ENCODE peak calls at places on chromosomes 6 and 20, in nine cellular contexts. One of them, this sample, is unnamed.

GRCh38 chr20:52493177-52493711 is 301.7 kb upstream of the ZFP64 start:
- DNase-seq in progenitor cell of endocrine pancreas: no peak
- DNase-seq in astrocyte of the cerebellum: no peak
- DNase-seq in cardiac fibroblast: peak
- DNase-seq in IMR-90: peak
- DNase-seq in epithelial cell of proximal tubule: no peak
- DNase-seq in kidney epithelial cell: peak
- DNase-seq in MM.1S: peak
- DNase-seq in left lung: no peak
- DNase-seq in this sample: no peak

GRCh38 chr6:155587817-155588216 is 132.2 kb upstream of the NOX3 start:
- DNase-seq in progenitor cell of endocrine pancreas: no peak
- DNase-seq in astrocyte of the cerebellum: no peak
- DNase-seq in cardiac fibroblast: no peak
- DNase-seq in IMR-90: no peak
- DNase-seq in epithelial cell of proximal tubule: no peak
- DNase-seq in kidney epithelial cell: no peak
- DNase-seq in MM.1S: no peak
- DNase-seq in left lung: no peak
- DNase-seq in this sample: no peak

GRCh38 chr20:59495894-59496510 is 108.3 kb upstream of the PHACTR3 start:
- DNase-seq in progenitor cell of endocrine pancreas: peak
- DNase-seq in astrocyte of the cerebellum: peak
- DNase-seq in cardiac fibroblast: peak
- DNase-seq in IMR-90: peak
- DNase-seq in epithelial cell of proximal tubule: no peak
- DNase-seq in kidney epithelial cell: peak
- DNase-seq in MM.1S: peak
- DNase-seq in left lung: peak
- DNase-seq in this sample: no peak

GRCh38 chr6:45438156-45438555 is 60.4 kb upstream of the SUPT3H start:
- DNase-seq in progenitor cell of endocrine pancreas: no peak
- DNase-seq in astrocyte of the cerebellum: no peak
- DNase-seq in cardiac fibroblast: no peak
- DNase-seq in IMR-90: no peak
- DNase-seq in epithelial cell of proximal tubule: no peak
- DNase-seq in kidney epithelial cell: no peak
- DNase-seq in MM.1S: no peak
- DNase-seq in left lung: no peak
- DNase-seq in this sample: no peak

GRCh38 chr6:3568396-3569082 is 111.7 kb upstream of the SLC22A23 start:
- DNase-seq in progenitor cell of endocrine pancreas: no peak
- DNase-seq in astrocyte of the cerebellum: no peak
- DNase-seq in cardiac fibroblast: peak
- DNase-seq in IMR-90: peak
- DNase-seq in epithelial cell of proximal tubule: no peak
- DNase-seq in kidney epithelial cell: no peak
- DNase-seq in MM.1S: no peak
- DNase-seq in left lung: no peak
- DNase-seq in this sample: no peak

GRCh38 chr6:146650799-146651481 is 52.2 kb downstream of the ADGB start:
- DNase-seq in progenitor cell of endocrine pancreas: no peak
- DNase-seq in astrocyte of the cerebellum: no peak
- DNase-seq in cardiac fibroblast: no peak
- DNase-seq in IMR-90: no peak
- DNase-seq in epithelial cell of proximal tubule: no peak
- DNase-seq in kidney epithelial cell: no peak
- DNase-seq in MM.1S: no peak
- DNase-seq in left lung: no peak
- DNase-seq in this sample: no peak

GRCh38 chr6:150235218-150235617 is 92.4 kb downstream of the PPP1R14C start:
- DNase-seq in progenitor cell of endocrine pancreas: no peak
- DNase-seq in astrocyte of the cerebellum: no peak
- DNase-seq in cardiac fibroblast: no peak
- DNase-seq in IMR-90: no peak
- DNase-seq in epithelial cell of proximal tubule: no peak
- DNase-seq in kidney epithelial cell: no peak
- DNase-seq in MM.1S: no peak
- DNase-seq in left lung: no peak
- DNase-seq in this sample: no peak

GRCh38 chr6:114030767-114031166 is 59.8 kb upstream of the HDAC2 start:
- DNase-seq in progenitor cell of endocrine pancreas: no peak
- DNase-seq in astrocyte of the cerebellum: no peak
- DNase-seq in cardiac fibroblast: no peak
- DNase-seq in IMR-90: no peak
- DNase-seq in epithelial cell of proximal tubule: no peak
- DNase-seq in kidney epithelial cell: no peak
- DNase-seq in MM.1S: no peak
- DNase-seq in left lung: no peak
- DNase-seq in this sample: no peak

GRCh38 chr6:75230484-75231325 is 12.9 kb downstream of the COX7A2 start:
- DNase-seq in progenitor cell of endocrine pancreas: no peak
- DNase-seq in astrocyte of the cerebellum: no peak
- DNase-seq in cardiac fibroblast: peak
- DNase-seq in IMR-90: peak
- DNase-seq in epithelial cell of proximal tubule: no peak
- DNase-seq in kidney epithelial cell: no peak
- DNase-seq in MM.1S: no peak
- DNase-seq in left lung: no peak
- DNase-seq in this sample: no peak

GRCh38 chr6:39243809-39244208 is 14.5 kb upstream of the KCNK5 start:
- DNase-seq in progenitor cell of endocrine pancreas: no peak
- DNase-seq in astrocyte of the cerebellum: no peak
- DNase-seq in cardiac fibroblast: no peak
- DNase-seq in IMR-90: no peak
- DNase-seq in epithelial cell of proximal tubule: no peak
- DNase-seq in kidney epithelial cell: no peak
- DNase-seq in MM.1S: no peak
- DNase-seq in left lung: no peak
- DNase-seq in this sample: no peak

GRCh38 chr6:118996289-118996820 is 61.4 kb upstream of the MCM9 start:
- DNase-seq in progenitor cell of endocrine pancreas: no peak
- DNase-seq in astrocyte of the cerebellum: no peak
- DNase-seq in cardiac fibroblast: no peak
- DNase-seq in IMR-90: no peak
- DNase-seq in epithelial cell of proximal tubule: no peak
- DNase-seq in kidney epithelial cell: no peak
- DNase-seq in MM.1S: no peak
- DNase-seq in left lung: no peak
- DNase-seq in this sample: no peak

GRCh38 chr6:138397128-138397814 is 6.8 kb upstream of the HEBP2 start:
- DNase-seq in progenitor cell of endocrine pancreas: no peak
- DNase-seq in astrocyte of the cerebellum: no peak
- DNase-seq in cardiac fibroblast: peak
- DNase-seq in IMR-90: peak
- DNase-seq in epithelial cell of proximal tubule: no peak
- DNase-seq in kidney epithelial cell: no peak
- DNase-seq in MM.1S: no peak
- DNase-seq in left lung: no peak
- DNase-seq in this sample: no peak

GRCh38 chr20:46575394-46575793 is 24.9 kb upstream of the OCSTAMP start:
- DNase-seq in progenitor cell of endocrine pancreas: no peak
- DNase-seq in astrocyte of the cerebellum: no peak
- DNase-seq in cardiac fibroblast: no peak
- DNase-seq in IMR-90: no peak
- DNase-seq in epithelial cell of proximal tubule: no peak
- DNase-seq in kidney epithelial cell: no peak
- DNase-seq in MM.1S: no peak
- DNase-seq in left lung: no peak
- DNase-seq in this sample: no peak

GRCh38 chr20:46573788-46574581 is 23.5 kb upstream of the OCSTAMP start:
- DNase-seq in progenitor cell of endocrine pancreas: no peak
- DNase-seq in astrocyte of the cerebellum: no peak
- DNase-seq in cardiac fibroblast: no peak
- DNase-seq in IMR-90: peak
- DNase-seq in epithelial cell of proximal tubule: no peak
- DNase-seq in kidney epithelial cell: no peak
- DNase-seq in MM.1S: no peak
- DNase-seq in left lung: no peak
- DNase-seq in this sample: no peak

GRCh38 chr20:46576774-46577395 is 26.4 kb upstream of the OCSTAMP start:
- DNase-seq in progenitor cell of endocrine pancreas: no peak
- DNase-seq in astrocyte of the cerebellum: no peak
- DNase-seq in cardiac fibroblast: no peak
- DNase-seq in IMR-90: no peak
- DNase-seq in epithelial cell of proximal tubule: no peak
- DNase-seq in kidney epithelial cell: no peak
- DNase-seq in MM.1S: no peak
- DNase-seq in left lung: no peak
- DNase-seq in this sample: no peak

GRCh38 chr20:46573234-46573633 is 22.8 kb upstream of the OCSTAMP start:
- DNase-seq in progenitor cell of endocrine pancreas: no peak
- DNase-seq in astrocyte of the cerebellum: no peak
- DNase-seq in cardiac fibroblast: no peak
- DNase-seq in IMR-90: no peak
- DNase-seq in epithelial cell of proximal tubule: no peak
- DNase-seq in kidney epithelial cell: no peak
- DNase-seq in MM.1S: no peak
- DNase-seq in left lung: no peak
- DNase-seq in this sample: peak

DNA sequence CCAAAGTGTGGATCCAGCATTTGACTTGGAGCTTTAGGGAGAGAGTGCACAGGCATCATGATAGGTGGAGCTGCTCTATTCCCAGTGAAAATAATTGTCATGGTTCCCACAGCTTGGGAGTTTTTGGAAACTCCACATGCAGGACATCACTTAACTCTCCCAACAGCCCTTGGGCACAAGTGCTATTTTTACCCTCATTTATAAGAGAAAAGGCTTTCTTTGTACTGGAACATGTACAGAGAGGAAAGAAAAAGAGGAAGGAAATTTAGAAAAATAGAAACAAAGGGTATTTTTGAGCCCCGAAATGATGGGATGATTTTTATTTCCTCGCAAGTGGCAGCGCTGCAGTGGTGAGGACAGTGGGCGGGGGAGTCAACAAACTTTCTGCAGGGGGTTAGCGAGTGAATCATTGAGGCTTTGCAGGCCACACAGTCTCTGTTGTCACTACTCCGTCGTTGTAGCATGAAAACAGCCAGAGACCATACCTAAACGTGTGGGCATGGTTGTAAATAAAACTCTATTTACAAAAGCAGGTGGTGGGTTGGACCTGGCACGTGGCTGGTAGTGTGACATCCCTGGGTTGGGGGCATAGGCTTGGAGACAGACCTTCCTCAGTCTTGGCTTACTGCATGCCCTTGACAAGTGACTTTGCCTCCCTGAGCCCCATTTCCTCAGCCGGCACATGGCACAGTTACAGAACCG is 25.5 kb upstream of the OCSTAMP start:
- DNase-seq in progenitor cell of endocrine pancreas: no peak
- DNase-seq in astrocyte of the cerebellum: no peak
- DNase-seq in cardiac fibroblast: no peak
- DNase-seq in IMR-90: no peak
- DNase-seq in epithelial cell of proximal tubule: no peak
- DNase-seq in kidney epithelial cell: no peak
- DNase-seq in MM.1S: no peak
- DNase-seq in left lung: no peak
- DNase-seq in this sample: no peak
- TF ChIP-seq CTCF in progenitor cell of endocrine pancreas: no peak
- TF ChIP-seq CTCF in astrocyte of the cerebellum: no peak
- TF ChIP-seq CTCF in cardiac fibroblast: no peak
- TF ChIP-seq CTCF in IMR-90: no peak
- TF ChIP-seq CTCF in epithelial cell of proximal tubule: no peak
- TF ChIP-seq CTCF in kidney epithelial cell: no peak
- TF ChIP-seq CTCF in MM.1S: no peak
- TF ChIP-seq CTCF in left lung: no peak
- TF ChIP-seq CTCF in this sample: no peak

DNA sequence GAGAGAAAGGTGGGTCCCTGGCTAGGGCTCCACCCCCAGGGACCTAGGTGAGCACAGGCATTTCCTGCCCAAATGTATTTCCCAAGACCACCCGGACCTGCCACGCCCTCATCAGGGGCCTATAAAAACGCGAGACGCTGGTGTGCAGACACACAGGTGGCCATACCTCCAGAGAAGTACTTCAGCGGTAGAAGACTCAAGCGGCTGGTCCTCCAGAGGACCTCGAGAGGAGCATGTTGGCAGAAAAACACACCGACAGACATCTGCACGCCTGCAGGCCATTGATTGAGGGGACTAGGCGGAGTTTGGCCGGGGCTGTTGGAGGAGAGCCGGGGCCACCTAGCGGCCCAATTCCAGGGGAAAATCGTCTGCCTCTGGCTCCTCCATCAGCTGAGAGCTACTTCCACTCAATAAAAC is 695.8 kb upstream of the MMS22L start:
- DNase-seq in progenitor cell of endocrine pancreas: no peak
- DNase-seq in astrocyte of the cerebellum: no peak
- DNase-seq in cardiac fibroblast: no peak
- DNase-seq in IMR-90: no peak
- DNase-seq in epithelial cell of proximal tubule: no peak
- DNase-seq in kidney epithelial cell: no peak
- DNase-seq in MM.1S: no peak
- DNase-seq in left lung: peak
- DNase-seq in this sample: no peak
- TF ChIP-seq CTCF in progenitor cell of endocrine pancreas: peak
- TF ChIP-seq CTCF in astrocyte of the cerebellum: no peak
- TF ChIP-seq CTCF in cardiac fibroblast: no peak
- TF ChIP-seq CTCF in IMR-90: no peak
- TF ChIP-seq CTCF in epithelial cell of proximal tubule: peak
- TF ChIP-seq CTCF in kidney epithelial cell: no peak
- TF ChIP-seq CTCF in MM.1S: no peak
- TF ChIP-seq CTCF in left lung: no peak
- TF ChIP-seq CTCF in this sample: no peak

DNA sequence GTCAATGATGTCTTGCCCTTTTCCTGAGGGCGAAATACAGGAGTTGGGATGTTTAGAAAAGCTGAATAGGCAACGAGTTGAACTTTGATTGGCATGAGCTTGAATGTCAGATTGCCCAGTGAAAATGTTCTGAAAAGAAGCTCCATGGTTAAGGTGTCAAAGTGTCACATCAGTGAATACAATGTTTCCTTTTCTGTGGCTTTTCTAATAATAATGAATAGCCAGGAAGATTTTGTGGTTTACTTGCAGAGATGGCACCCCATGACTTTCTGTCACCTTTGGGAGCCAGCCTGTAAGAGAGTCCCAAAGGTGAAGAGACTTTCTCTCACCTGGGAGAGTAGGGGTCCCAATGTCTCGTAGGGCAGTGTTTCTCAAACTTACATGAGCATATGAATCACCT is 119.2 kb downstream of the KCNQ5 start:
- DNase-seq in progenitor cell of endocrine pancreas: no peak
- DNase-seq in astrocyte of the cerebellum: no peak
- DNase-seq in cardiac fibroblast: no peak
- DNase-seq in IMR-90: no peak
- DNase-seq in epithelial cell of proximal tubule: no peak
- DNase-seq in kidney epithelial cell: no peak
- DNase-seq in MM.1S: no peak
- DNase-seq in left lung: no peak
- DNase-seq in this sample: no peak
- TF ChIP-seq CTCF in progenitor cell of endocrine pancreas: no peak
- TF ChIP-seq CTCF in astrocyte of the cerebellum: no peak
- TF ChIP-seq CTCF in cardiac fibroblast: no peak
- TF ChIP-seq CTCF in IMR-90: no peak
- TF ChIP-seq CTCF in epithelial cell of proximal tubule: no peak
- TF ChIP-seq CTCF in kidney epithelial cell: no peak
- TF ChIP-seq CTCF in MM.1S: no peak
- TF ChIP-seq CTCF in left lung: no peak
- TF ChIP-seq CTCF in this sample: no peak

DNA sequence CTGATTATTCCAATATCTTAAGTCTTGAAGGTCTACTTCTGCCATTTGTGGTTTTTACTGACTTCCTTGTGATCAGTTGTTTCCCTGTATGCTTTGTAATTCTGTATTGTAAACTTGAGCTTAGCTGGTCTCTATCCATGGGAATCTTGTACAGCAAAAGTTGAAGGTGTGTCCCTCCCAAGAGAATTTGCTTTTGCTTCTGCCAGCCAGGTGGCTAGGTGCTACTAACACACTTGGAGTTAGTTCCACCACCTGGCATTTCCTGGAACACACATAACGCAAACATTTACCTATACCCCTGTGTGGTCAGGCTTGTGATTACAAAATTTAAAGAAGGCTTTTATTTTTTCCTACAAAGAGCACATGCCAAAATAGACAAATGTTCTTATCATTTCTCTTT is 141.2 kb downstream of the GRM4 start:
- DNase-seq in progenitor cell of endocrine pancreas: no peak
- DNase-seq in astrocyte of the cerebellum: no peak
- DNase-seq in cardiac fibroblast: no peak
- DNase-seq in IMR-90: no peak
- DNase-seq in epithelial cell of proximal tubule: no peak
- DNase-seq in kidney epithelial cell: no peak
- DNase-seq in MM.1S: no peak
- DNase-seq in left lung: no peak
- DNase-seq in this sample: no peak
- TF ChIP-seq CTCF in progenitor cell of endocrine pancreas: no peak
- TF ChIP-seq CTCF in astrocyte of the cerebellum: no peak
- TF ChIP-seq CTCF in cardiac fibroblast: no peak
- TF ChIP-seq CTCF in IMR-90: no peak
- TF ChIP-seq CTCF in epithelial cell of proximal tubule: no peak
- TF ChIP-seq CTCF in kidney epithelial cell: no peak
- TF ChIP-seq CTCF in MM.1S: no peak
- TF ChIP-seq CTCF in left lung: no peak
- TF ChIP-seq CTCF in this sample: no peak